ENCODE peak calls at places on chromosome 22, in four cellular contexts. E, U, P and I are unnamed samples.

GRCh38 chr22:28909375-28909774 is 26.0 kb downstream of the ZNRF3 start:
- DNase-seq in E (peak; percentile 40), U (no peak), P (peak; percentile 43), I (no peak)

GRCh38 chr22:27144345-27144744 is 487.0 kb downstream of the MIAT start:
- DNase-seq in E (no peak), U (no peak), P (no peak), I (no peak)

GRCh38 chr22:38872831-38873248 is 824 bp upstream of the CBX6 start:
- DNase-seq in E (no peak), U (peak; percentile 47), P (peak; percentile 58), I (no peak)

GRCh38 chr22:46201059-46201757 is 48.9 kb downstream of the CDPF1 start:
- DNase-seq in E (peak; percentile 77), U (no peak), P (no peak), I (no peak)

GRCh38 chr22:44441401-44442185 is 56.4 kb downstream of the RTL6 start:
- DNase-seq in E (no peak), U (no peak), P (no peak), I (no peak)

GRCh38 chr22:27634043-27634442 is 167.5 kb downstream of the MN1 start:
- DNase-seq in E (no peak), U (no peak), P (no peak), I (no peak)

GRCh38 chr22:47645450-47645914 is 883.0 kb downstream of the TBC1D22A start:
- DNase-seq in E (no peak), U (no peak), P (no peak), I (no peak)

GRCh38 chr22:35381424-35381772 is 502 bp downstream of the HMOX1 start:
- DNase-seq in E (no peak), U (no peak), P (no peak), I (no peak)

GRCh38 chr22:26592368-26593015 is 2.6 kb upstream of the TPST2 start:
- DNase-seq in E (no peak), U (no peak), P (no peak), I (no peak)

GRCh38 chr22:27116295-27116694 is 458.9 kb downstream of the MIAT start:
- DNase-seq in E (peak; percentile 42), U (no peak), P (no peak), I (no peak)

GRCh38 chr22:26494506-26494905 is 10.8 kb downstream of the SRRD start:
- DNase-seq in E (no peak), U (no peak), P (no peak), I (no peak)

GRCh38 chr22:38832005-38832978 is 11.5 kb downstream of the NPTXR start:
- DNase-seq in E (no peak), U (no peak), P (no peak), I (no peak)

GRCh38 chr22:45445031-45445710 is 31.7 kb downstream of the RIBC2 start:
- DNase-seq in E (no peak), U (no peak), P (no peak), I (no peak)

GRCh38 chr22:37806409-37807338 is 1.1 kb upstream of the GCAT start:
- DNase-seq in E (no peak), U (no peak), P (peak; percentile 46), I (no peak)
- TF ChIP-seq CTCF in E (no peak), U (no peak), P (peak; percentile 9), I (no peak)

DNA sequence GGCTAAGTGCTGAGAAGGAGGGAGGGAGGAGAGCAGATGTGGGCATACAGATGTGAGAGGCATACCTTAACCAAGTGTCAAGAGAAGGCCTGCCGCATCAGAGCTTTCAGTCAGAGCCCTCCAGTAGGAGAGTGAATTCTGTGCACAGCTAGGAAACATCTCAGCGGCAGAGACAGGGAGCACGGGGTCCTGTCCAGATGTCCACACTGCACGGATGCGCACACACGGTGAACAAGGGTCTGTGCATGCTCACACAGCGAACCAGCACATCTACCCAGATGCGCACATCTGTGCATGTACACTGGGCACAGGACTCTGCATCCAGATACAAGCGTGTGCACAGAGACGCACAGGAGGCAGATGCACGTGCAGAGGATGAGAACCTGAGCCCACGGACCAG is 778.0 kb downstream of the BRD1 start:
- DNase-seq in E (no peak), U (no peak), P (no peak), I (no peak)
- TF ChIP-seq CTCF in E (no peak), U (no peak), P (no peak), I (no peak)

GRCh38 chr22:34344702-34345101 is 424.4 kb upstream of the LARGE1 start:
- DNase-seq in E (no peak), U (no peak), P (no peak), I (no peak)
- TF ChIP-seq CTCF in E (no peak), U (no peak), P (no peak), I (no peak)

GRCh38 chr22:50148166-50148500 is 22.4 kb upstream of the PANX2 start:
- DNase-seq in E (no peak), U (no peak), P (no peak), I (no peak)

GRCh38 chr22:50144005-50144614 is 26.4 kb upstream of the PANX2 start:
- DNase-seq in E (no peak), U (no peak), P (no peak), I (no peak)

GRCh38 chr22:50145741-50146439 is 24.6 kb upstream of the PANX2 start:
- DNase-seq in E (no peak), U (no peak), P (no peak), I (no peak)

GRCh38 chr22:50148991-50149721 is 21.4 kb upstream of the PANX2 start:
- DNase-seq in E (peak; percentile 80), U (no peak), P (peak; percentile 52), I (peak; percentile 71)

DNA sequence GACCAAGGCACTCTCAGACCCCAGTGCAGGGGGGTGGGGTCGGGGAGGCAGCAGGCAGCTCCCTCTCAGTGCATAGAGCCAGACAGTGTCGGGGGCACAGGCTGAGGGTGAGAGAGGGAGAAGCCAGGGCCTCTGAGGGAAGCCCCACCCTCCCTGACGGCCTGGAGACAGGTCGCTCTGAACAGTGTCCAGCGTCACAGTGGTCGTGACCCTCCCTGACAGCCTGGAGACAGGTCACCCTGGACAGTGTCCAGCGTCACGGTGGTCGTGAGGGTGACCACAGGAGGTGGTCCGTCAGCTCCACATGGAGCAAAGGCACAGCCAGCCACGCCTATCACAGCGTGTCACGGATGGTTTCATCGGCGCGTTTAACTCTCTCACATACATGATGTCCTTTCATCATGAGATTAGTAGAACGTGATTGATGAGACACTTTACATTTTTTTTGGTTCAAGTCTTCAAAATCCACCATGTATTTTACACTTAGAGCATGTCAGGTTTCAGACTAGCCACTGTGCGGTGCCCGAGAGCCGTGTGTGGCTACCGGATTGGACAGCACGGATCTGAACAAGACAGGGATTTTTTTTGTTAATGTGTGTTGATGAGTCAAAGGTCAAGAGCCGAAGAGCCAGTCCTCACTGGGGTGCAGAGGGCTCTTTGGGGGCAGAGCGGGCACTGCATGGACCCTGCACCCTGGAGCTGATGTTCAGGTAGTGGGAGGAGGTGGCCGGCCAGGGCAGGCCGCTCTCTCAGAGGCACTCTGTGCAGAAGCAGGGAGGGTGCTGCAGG is 23.9 kb upstream of the PANX2 start:
- DNase-seq in E (peak; percentile 75), U (no peak), P (peak; percentile 83), I (no peak)
- TF ChIP-seq CTCF in E (peak; percentile 56), U (peak; percentile 38), P (peak; percentile 93), I (peak; percentile 76)

GRCh38 chr22:36921309-36922096 is 8.1 kb downstream of the CSF2RB start:
- DNase-seq in E (no peak), U (no peak), P (no peak), I (no peak)

GRCh38 chr22:36916034-36916433 is 2.6 kb downstream of the CSF2RB start:
- DNase-seq in E (no peak), U (no peak), P (no peak), I (no peak)

GRCh38 chr22:36922097-36922608 is 8.7 kb downstream of the CSF2RB start:
- DNase-seq in E (no peak), U (no peak), P (peak; percentile 54), I (no peak)

GRCh38 chr22:36922752-36923457 is 9.5 kb downstream of the CSF2RB start:
- DNase-seq in E (no peak), U (no peak), P (no peak), I (no peak)

DNA sequence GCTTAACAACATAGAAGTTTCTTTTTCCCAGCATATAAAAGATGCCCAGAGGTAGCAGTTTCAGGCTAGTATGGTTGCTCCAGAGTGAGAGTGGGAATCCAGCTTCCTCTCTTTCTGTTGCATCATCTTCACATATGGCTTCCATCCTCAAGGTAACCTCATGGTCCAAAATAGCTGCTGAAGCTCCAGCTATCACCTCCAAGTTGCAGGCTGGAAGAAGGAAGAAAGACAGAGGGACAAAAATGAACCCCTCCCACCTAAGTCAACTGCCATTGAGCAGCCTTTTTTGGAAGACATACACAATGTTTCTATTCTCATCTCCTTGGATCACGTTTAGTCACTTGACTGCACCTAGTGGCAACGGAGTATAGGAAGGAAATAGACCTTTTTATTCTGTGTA is 5.3 kb downstream of the CSF2RB start:
- DNase-seq in E (no peak), U (no peak), P (no peak), I (no peak)
- TF ChIP-seq CTCF in E (no peak), U (no peak), P (no peak), I (no peak)

DNA sequence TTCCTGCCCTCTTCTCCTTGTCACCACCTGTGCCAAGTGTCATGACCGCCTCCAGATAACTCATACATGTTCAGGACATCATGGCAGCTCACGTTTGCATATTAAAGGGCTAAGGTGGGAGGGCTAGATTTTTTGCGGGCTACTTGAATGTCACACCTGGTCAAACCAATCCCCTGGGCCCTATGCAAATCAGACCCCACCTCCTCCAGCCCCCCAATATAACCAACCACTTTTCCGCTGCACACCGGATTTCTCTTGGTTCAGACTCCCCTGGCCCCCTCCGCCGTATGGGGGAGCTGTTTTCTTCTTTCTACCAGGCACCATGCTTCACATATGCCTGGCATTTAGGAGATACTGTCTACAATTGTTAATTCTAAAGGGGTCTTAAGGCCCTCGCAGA is 12.6 kb downstream of the UPB1 start:
- DNase-seq in E (no peak), U (no peak), P (no peak), I (no peak)
- TF ChIP-seq CTCF in E (no peak), U (no peak), P (no peak), I (no peak)

GRCh38 chr22:22533417-22533816 is 13.3 kb upstream of the ZNF280A start:
- DNase-seq in E (no peak), U (no peak), P (no peak), I (no peak)
- TF ChIP-seq CTCF in E (no peak), U (no peak), P (no peak), I (no peak)

GRCh38 chr22:19175602-19176174 is 2.8 kb downstream of the SLC25A1 start:
- DNase-seq in E (no peak), U (no peak), P (no peak), I (no peak)
- TF ChIP-seq CTCF in E (no peak), U (no peak), P (no peak), I (no peak)